ENCODE peak calls at places on chromosomes 11 and 22, in eight cellular contexts. Q is lower leg skin, S is left ventricle myocardium inferior, M is A549, A is K562, Y is tibial artery, V is gastrocnemius medialis, B is BJ. P is an unnamed sample.

GRCh38 chr11:31240340-31240904 is 129.1 kb downstream of the DCDC1 start:
- DNase-seq in Q (no peak), S (no peak), M (peak; percentile 73), A (peak; percentile 24), Y (no peak), V (no peak), B (no peak), P (peak; percentile 9)

GRCh38 chr11:117923773-117924172 is 5.4 kb downstream of the TMPRSS13 start:
- DNase-seq in Q (no peak), S (no peak), M (no peak), A (no peak), Y (peak; percentile 42), V (no peak), B (no peak), P (no peak)

GRCh38 chr11:119092880-119093665 is 8.4 kb downstream of the HMBS start:
- DNase-seq in Q (no peak), S (no peak), M (no peak), A (peak; percentile 7), Y (no peak), V (no peak), B (no peak), P (no peak)

GRCh38 chr11:73326929-73327811 is 19.1 kb downstream of the ARHGEF17 start:
- DNase-seq in Q (no peak), S (no peak), M (no peak), A (no peak), Y (no peak), V (no peak), B (no peak), P (no peak)

GRCh38 chr22:39251762-39252460 is 7.1 kb upstream of the PDGFB start:
- DNase-seq in Q (no peak), S (no peak), M (peak; percentile 66), A (no peak), Y (no peak), V (no peak), B (no peak), P (no peak)

GRCh38 chr11:119190531-119190930 is 5.3 kb downstream of the NHERF4 start:
- DNase-seq in Q (no peak), S (no peak), M (no peak), A (peak; percentile 9), Y (no peak), V (no peak), B (no peak), P (no peak)

GRCh38 chr11:17496406-17496805 is 19.8 kb upstream of the ABCC8 start:
- DNase-seq in Q (no peak), S (no peak), M (no peak), A (no peak), Y (no peak), V (no peak), B (no peak), P (no peak)

GRCh38 chr11:121004196-121004840 is 19.6 kb upstream of the TBCEL start:
- DNase-seq in Q (no peak), S (no peak), M (no peak), A (no peak), Y (no peak), V (no peak), B (no peak), P (no peak)

GRCh38 chr11:73376803-73377629 is 817 bp downstream of the RELT start:
- DNase-seq in Q (no peak), S (peak; percentile 45), M (peak; percentile 83), A (peak; percentile 82), Y (peak; percentile 81), V (peak; percentile 86), B (no peak), P (peak; percentile 44)

GRCh38 chr11:74319139-74319538 is 7.7 kb upstream of the P4HA3 start:
- DNase-seq in Q (no peak), S (no peak), M (peak; percentile 77), A (no peak), Y (no peak), V (no peak), B (peak; percentile 87), P (no peak)

GRCh38 chr11:67629386-67630229 is at the start of gene NUDT8:
- DNase-seq in Q (peak; percentile 97), S (peak; percentile 84), M (peak; percentile 88), A (peak; percentile 81), Y (peak; percentile 88), V (peak; percentile 77), B (no peak), P (peak; percentile 88)

GRCh38 chr11:67631853-67632174 is 2.1 kb upstream of the NUDT8 start:
- DNase-seq in Q (no peak), S (no peak), M (no peak), A (no peak), Y (no peak), V (no peak), B (no peak), P (no peak)

GRCh38 chr11:67631427-67631826 is 1.7 kb upstream of the NUDT8 start:
- DNase-seq in Q (peak; percentile 86), S (no peak), M (no peak), A (no peak), Y (no peak), V (no peak), B (no peak), P (peak; percentile 19)

GRCh38 chr11:67630230-67630942 is 649 bp upstream of the NUDT8 start:
- DNase-seq in Q (peak; percentile 100), S (peak; percentile 99), M (peak; percentile 98), A (peak; percentile 98), Y (peak; percentile 99), V (peak; percentile 97), B (peak; percentile 81), P (peak; percentile 98)

GRCh38 chr11:67630943-67631331 is 1.2 kb upstream of the NUDT8 start:
- DNase-seq in Q (no peak), S (no peak), M (no peak), A (no peak), Y (no peak), V (no peak), B (no peak), P (no peak)
- TF ChIP-seq CTCF in Q (no peak), S (peak; percentile 1), M (no peak), A (no peak), Y (no peak), V (peak; percentile 5), B (no peak), P (no peak)

GRCh38 chr11:60757231-60757800 is 649 bp downstream of the MS4A15 start:
- DNase-seq in Q (peak; percentile 68), S (no peak), M (no peak), A (no peak), Y (peak; percentile 48), V (no peak), B (no peak), P (no peak)

GRCh38 chr11:60761436-60762190 is 4.9 kb downstream of the MS4A15 start:
- DNase-seq in Q (no peak), S (no peak), M (no peak), A (no peak), Y (peak; percentile 9), V (no peak), B (no peak), P (no peak)

GRCh38 chr11:60753309-60753708 is 3.4 kb upstream of the MS4A15 start:
- DNase-seq in Q (no peak), S (no peak), M (peak; percentile 33), A (peak; percentile 36), Y (peak; percentile 5), V (no peak), B (no peak), P (no peak)

GRCh38 chr11:60754887-60755286 is 1.8 kb upstream of the MS4A15 start:
- DNase-seq in Q (peak; percentile 45), S (no peak), M (no peak), A (no peak), Y (no peak), V (no peak), B (no peak), P (no peak)

DNA sequence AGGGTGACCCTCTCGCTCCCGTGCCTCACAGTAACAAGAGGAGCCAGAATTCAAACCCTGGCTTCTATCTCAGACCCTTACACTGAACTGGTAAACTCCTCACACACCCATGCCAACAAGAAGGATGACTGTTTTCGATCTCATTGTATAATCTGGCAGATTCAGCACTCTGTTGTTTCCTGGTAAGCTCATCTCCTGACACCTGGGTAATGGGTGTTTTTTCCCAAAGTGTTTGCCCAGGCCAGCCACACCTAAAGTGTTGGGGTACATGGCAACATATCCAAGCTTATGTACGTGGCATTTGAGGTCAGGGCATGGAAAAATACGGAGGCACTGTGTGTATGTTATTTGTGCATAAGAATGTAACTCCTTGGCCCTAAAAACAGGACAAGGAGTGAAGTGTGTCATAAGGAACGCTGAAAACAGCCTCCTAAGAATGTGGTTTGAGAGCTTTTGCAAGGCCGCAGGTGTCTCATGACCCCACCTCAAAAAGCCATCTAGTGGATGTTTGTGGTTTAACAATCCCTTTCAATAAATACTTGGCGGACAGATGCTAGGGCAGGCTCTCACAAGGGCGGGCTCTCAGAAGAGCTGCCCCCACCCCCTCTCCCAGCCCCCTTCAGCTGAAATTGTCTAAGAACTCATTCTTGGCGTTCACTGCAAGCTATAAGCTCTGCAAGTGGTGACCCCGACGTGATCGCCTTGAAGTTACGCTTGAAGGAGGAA is at the start of gene MS4A15:
- DNase-seq in Q (peak; percentile 53), S (no peak), M (peak; percentile 53), A (peak; percentile 54), Y (peak; percentile 1), V (no peak), B (no peak), P (no peak)
- H3K4me3 ChIP-seq in Q (no peak within 1 kb of the TSS), S (no peak within 1 kb of the TSS), M (no peak within 1 kb of the TSS), A (no peak within 1 kb of the TSS), Y (no peak within 1 kb of the TSS), V (no peak within 1 kb of the TSS), B (no peak within 1 kb of the TSS), P (no peak within 1 kb of the TSS)

DNA sequence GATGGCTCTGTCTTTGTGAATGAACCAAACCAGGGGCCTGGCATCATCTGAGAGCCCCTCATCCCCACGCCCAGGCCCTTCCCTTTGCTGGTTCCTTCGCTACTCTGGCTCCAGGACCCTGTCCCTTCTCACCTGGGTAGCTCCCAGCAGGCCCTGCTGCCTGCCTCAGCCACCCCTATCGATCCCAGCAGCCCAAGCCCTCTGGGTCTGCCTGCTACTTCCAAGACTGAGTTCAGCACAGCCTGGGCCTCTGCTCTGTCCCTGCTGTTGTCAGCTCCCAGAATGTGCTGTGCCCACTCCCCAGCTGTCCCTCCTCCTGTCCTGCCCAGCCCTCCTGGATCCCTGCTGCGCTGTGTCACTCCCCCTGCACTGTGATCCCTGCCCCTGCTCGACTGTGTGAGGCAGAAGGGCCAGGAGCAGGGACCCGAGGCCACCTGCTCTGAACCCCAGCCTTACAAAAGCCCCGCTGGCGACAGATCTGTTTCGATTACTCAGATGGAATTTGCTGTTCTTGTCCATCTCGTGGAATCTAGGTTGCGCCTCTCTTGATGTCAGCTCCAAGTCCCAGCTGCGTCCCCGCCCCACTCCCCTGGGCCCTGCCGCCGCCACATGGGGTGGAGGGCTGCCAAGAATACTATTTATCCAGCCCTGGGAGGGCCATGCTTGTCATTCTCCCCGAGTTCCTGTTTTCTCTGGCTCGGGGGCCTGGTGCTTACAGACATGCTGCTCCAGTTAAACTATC is 13.0 kb downstream of the MRPL21 start:
- DNase-seq in Q (peak; percentile 97), S (peak; percentile 90), M (no peak), A (no peak), Y (peak; percentile 97), V (peak; percentile 79), B (peak; percentile 84), P (peak; percentile 95)
- TF ChIP-seq CTCF in Q (no peak), S (no peak), M (no peak), A (no peak), Y (no peak), V (no peak), B (no peak), P (no peak)

DNA sequence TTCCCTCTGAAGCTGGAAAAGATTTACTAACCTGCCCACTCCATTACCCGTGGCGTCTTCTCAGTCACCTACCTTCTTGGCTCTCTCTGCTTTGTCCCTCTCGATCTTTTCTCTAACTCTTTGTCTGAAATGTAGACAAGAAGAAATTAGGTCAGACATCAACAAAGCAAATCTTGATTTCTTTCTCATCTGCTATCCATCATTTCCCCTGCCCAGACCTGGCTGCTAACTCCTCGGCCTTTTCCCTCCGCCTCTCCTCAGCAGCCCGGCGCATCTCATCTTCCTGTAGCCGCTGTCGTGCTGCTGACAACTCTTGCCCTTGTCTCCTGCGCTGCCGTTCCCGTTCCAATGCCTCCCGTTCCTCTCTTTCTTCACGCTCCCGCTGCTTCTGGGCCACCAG is 1.2 kb downstream of the UBXN1 start:
- DNase-seq in Q (no peak), S (no peak), M (no peak), A (no peak), Y (no peak), V (no peak), B (no peak), P (no peak)
- H3K4me3 ChIP-seq in Q (no peak overlapping the region), S (peak overlapping the region; percentile 92), M (peak overlapping the region; percentile 67), A (peak overlapping the region; percentile 81), Y (peak overlapping the region; percentile 91), V (peak overlapping the region; percentile 92), B (peak overlapping the region; percentile 74), P (peak overlapping the region; percentile 91)